ENCODE peak calls at places on chromosomes 16 and 17, in seven cellular contexts. One of them, this sample, is unnamed.

GRCh38 chr16:1949507-1949906 is 5.0 kb downstream of the RPL3L start:
- DNase-seq in ELR: no peak
- DNase-seq in germinal center: no peak
- DNase-seq in cardiac fibroblast: no peak
- DNase-seq in Peyer's patch: no peak
- DNase-seq in naive thymus-derived CD4-positive, alpha-beta T cell: no peak
- DNase-seq in naive thymus-derived CD8-positive, alpha-beta T cell: no peak
- DNase-seq in this sample: no peak

GRCh38 chr17:28327031-28327607 is 8.1 kb downstream of the TMEM97 start:
- DNase-seq in ELR: peak
- DNase-seq in germinal center: no peak
- DNase-seq in cardiac fibroblast: no peak
- DNase-seq in Peyer's patch: peak
- DNase-seq in naive thymus-derived CD4-positive, alpha-beta T cell: no peak
- DNase-seq in naive thymus-derived CD8-positive, alpha-beta T cell: no peak
- DNase-seq in this sample: no peak

GRCh38 chr16:11224096-11224893 is 31.7 kb downstream of the SOCS1 start:
- DNase-seq in ELR: no peak
- DNase-seq in germinal center: peak
- DNase-seq in cardiac fibroblast: no peak
- DNase-seq in Peyer's patch: peak
- DNase-seq in naive thymus-derived CD4-positive, alpha-beta T cell: peak
- DNase-seq in naive thymus-derived CD8-positive, alpha-beta T cell: peak
- DNase-seq in this sample: peak

GRCh38 chr17:10224592-10225195 is 26.3 kb upstream of the GAS7 start:
- DNase-seq in ELR: no peak
- DNase-seq in germinal center: no peak
- DNase-seq in cardiac fibroblast: no peak
- DNase-seq in Peyer's patch: no peak
- DNase-seq in naive thymus-derived CD4-positive, alpha-beta T cell: no peak
- DNase-seq in naive thymus-derived CD8-positive, alpha-beta T cell: no peak
- DNase-seq in this sample: no peak

GRCh38 chr17:49515196-49515770 is 20.2 kb downstream of the NGFR start:
- DNase-seq in ELR: peak
- DNase-seq in germinal center: no peak
- DNase-seq in cardiac fibroblast: peak
- DNase-seq in Peyer's patch: peak
- DNase-seq in naive thymus-derived CD4-positive, alpha-beta T cell: no peak
- DNase-seq in naive thymus-derived CD8-positive, alpha-beta T cell: no peak
- DNase-seq in this sample: no peak

GRCh38 chr17:14793237-14793636 is 471.9 kb downstream of the PMP22 start:
- DNase-seq in ELR: peak
- DNase-seq in germinal center: no peak
- DNase-seq in cardiac fibroblast: peak
- DNase-seq in Peyer's patch: no peak
- DNase-seq in naive thymus-derived CD4-positive, alpha-beta T cell: no peak
- DNase-seq in naive thymus-derived CD8-positive, alpha-beta T cell: no peak
- DNase-seq in this sample: no peak

GRCh38 chr16:22321340-22322001 is 24.3 kb downstream of the POLR3E start:
- DNase-seq in ELR: peak
- DNase-seq in germinal center: peak
- DNase-seq in cardiac fibroblast: peak
- DNase-seq in Peyer's patch: peak
- DNase-seq in naive thymus-derived CD4-positive, alpha-beta T cell: peak
- DNase-seq in naive thymus-derived CD8-positive, alpha-beta T cell: peak
- DNase-seq in this sample: peak

GRCh38 chr17:3557768-3558583 is at the start of gene TRPV3:
- DNase-seq in ELR: peak
- DNase-seq in germinal center: peak
- DNase-seq in cardiac fibroblast: no peak
- DNase-seq in Peyer's patch: peak
- DNase-seq in naive thymus-derived CD4-positive, alpha-beta T cell: no peak
- DNase-seq in naive thymus-derived CD8-positive, alpha-beta T cell: no peak
- DNase-seq in this sample: peak

GRCh38 chr16:80337786-80338185 is 203.0 kb upstream of the DYNLRB2 start:
- DNase-seq in ELR: no peak
- DNase-seq in germinal center: no peak
- DNase-seq in cardiac fibroblast: no peak
- DNase-seq in Peyer's patch: no peak
- DNase-seq in naive thymus-derived CD4-positive, alpha-beta T cell: no peak
- DNase-seq in naive thymus-derived CD8-positive, alpha-beta T cell: no peak
- DNase-seq in this sample: no peak

GRCh38 chr17:80382956-80383355 is 32.0 kb upstream of the ENDOV start:
- DNase-seq in ELR: no peak
- DNase-seq in germinal center: no peak
- DNase-seq in cardiac fibroblast: no peak
- DNase-seq in Peyer's patch: peak
- DNase-seq in naive thymus-derived CD4-positive, alpha-beta T cell: no peak
- DNase-seq in naive thymus-derived CD8-positive, alpha-beta T cell: no peak
- DNase-seq in this sample: no peak

GRCh38 chr16:69217433-69217832 is 30.5 kb downstream of the SNTB2 start:
- DNase-seq in ELR: peak
- DNase-seq in germinal center: no peak
- DNase-seq in cardiac fibroblast: peak
- DNase-seq in Peyer's patch: no peak
- DNase-seq in naive thymus-derived CD4-positive, alpha-beta T cell: no peak
- DNase-seq in naive thymus-derived CD8-positive, alpha-beta T cell: no peak
- DNase-seq in this sample: no peak

GRCh38 chr16:34802396-34802795 is 1343.0 kb downstream of the TP53TG3F start:
- DNase-seq in ELR: no peak
- DNase-seq in germinal center: no peak
- DNase-seq in cardiac fibroblast: no peak
- DNase-seq in Peyer's patch: no peak
- DNase-seq in naive thymus-derived CD4-positive, alpha-beta T cell: no peak
- DNase-seq in naive thymus-derived CD8-positive, alpha-beta T cell: no peak
- DNase-seq in this sample: no peak

GRCh38 chr17:82299452-82299851 is 18.0 kb downstream of the CD7 start:
- DNase-seq in ELR: no peak
- DNase-seq in germinal center: no peak
- DNase-seq in cardiac fibroblast: no peak
- DNase-seq in Peyer's patch: no peak
- DNase-seq in naive thymus-derived CD4-positive, alpha-beta T cell: peak
- DNase-seq in naive thymus-derived CD8-positive, alpha-beta T cell: no peak
- DNase-seq in this sample: peak

GRCh38 chr17:67276075-67276474 is 31.1 kb upstream of the HELZ start:
- DNase-seq in ELR: no peak
- DNase-seq in germinal center: no peak
- DNase-seq in cardiac fibroblast: no peak
- DNase-seq in Peyer's patch: no peak
- DNase-seq in naive thymus-derived CD4-positive, alpha-beta T cell: no peak
- DNase-seq in naive thymus-derived CD8-positive, alpha-beta T cell: no peak
- DNase-seq in this sample: no peak

GRCh38 chr16:117381-118365 is 20.8 kb downstream of the NPRL3 start:
- DNase-seq in ELR: peak
- DNase-seq in germinal center: peak
- DNase-seq in cardiac fibroblast: peak
- DNase-seq in Peyer's patch: peak
- DNase-seq in naive thymus-derived CD4-positive, alpha-beta T cell: peak
- DNase-seq in naive thymus-derived CD8-positive, alpha-beta T cell: peak
- DNase-seq in this sample: peak

GRCh38 chr17:57609125-57609877 is 135.8 kb downstream of the CCDC182 start:
- DNase-seq in ELR: no peak
- DNase-seq in germinal center: no peak
- DNase-seq in cardiac fibroblast: no peak
- DNase-seq in Peyer's patch: no peak
- DNase-seq in naive thymus-derived CD4-positive, alpha-beta T cell: no peak
- DNase-seq in naive thymus-derived CD8-positive, alpha-beta T cell: no peak
- DNase-seq in this sample: no peak

GRCh38 chr16:48335961-48336360 is 49.3 kb downstream of the SIAH1 start:
- DNase-seq in ELR: peak
- DNase-seq in germinal center: no peak
- DNase-seq in cardiac fibroblast: peak
- DNase-seq in Peyer's patch: no peak
- DNase-seq in naive thymus-derived CD4-positive, alpha-beta T cell: no peak
- DNase-seq in naive thymus-derived CD8-positive, alpha-beta T cell: no peak
- DNase-seq in this sample: no peak

GRCh38 chr16:53509906-53510703 is 7.1 kb upstream of the AKTIP start:
- DNase-seq in ELR: peak
- DNase-seq in germinal center: peak
- DNase-seq in cardiac fibroblast: peak
- DNase-seq in Peyer's patch: peak
- DNase-seq in naive thymus-derived CD4-positive, alpha-beta T cell: peak
- DNase-seq in naive thymus-derived CD8-positive, alpha-beta T cell: peak
- DNase-seq in this sample: peak

GRCh38 chr17:3894927-3895343 is 2.1 kb upstream of the CAMKK1 start:
- DNase-seq in ELR: peak
- DNase-seq in germinal center: no peak
- DNase-seq in cardiac fibroblast: peak
- DNase-seq in Peyer's patch: no peak
- DNase-seq in naive thymus-derived CD4-positive, alpha-beta T cell: no peak
- DNase-seq in naive thymus-derived CD8-positive, alpha-beta T cell: no peak
- DNase-seq in this sample: no peak

GRCh38 chr16:84593825-84594724 is 23.8 kb downstream of the COTL1 start:
- DNase-seq in ELR: no peak
- DNase-seq in germinal center: peak
- DNase-seq in cardiac fibroblast: no peak
- DNase-seq in Peyer's patch: peak
- DNase-seq in naive thymus-derived CD4-positive, alpha-beta T cell: peak
- DNase-seq in naive thymus-derived CD8-positive, alpha-beta T cell: peak
- DNase-seq in this sample: peak

GRCh38 chr17:64994281-64994680 is 62.3 kb downstream of the GNA13 start:
- DNase-seq in ELR: no peak
- DNase-seq in germinal center: no peak
- DNase-seq in cardiac fibroblast: no peak
- DNase-seq in Peyer's patch: no peak
- DNase-seq in naive thymus-derived CD4-positive, alpha-beta T cell: no peak
- DNase-seq in naive thymus-derived CD8-positive, alpha-beta T cell: no peak
- DNase-seq in this sample: no peak

GRCh38 chr16:4687946-4688673 is 5.3 kb upstream of the NUDT16L1 start:
- DNase-seq in ELR: no peak
- DNase-seq in germinal center: no peak
- DNase-seq in cardiac fibroblast: no peak
- DNase-seq in Peyer's patch: no peak
- DNase-seq in naive thymus-derived CD4-positive, alpha-beta T cell: no peak
- DNase-seq in naive thymus-derived CD8-positive, alpha-beta T cell: no peak
- DNase-seq in this sample: no peak

GRCh38 chr16:4266372-4266771 is 6.5 kb downstream of the TFAP4 start:
- DNase-seq in ELR: no peak
- DNase-seq in germinal center: no peak
- DNase-seq in cardiac fibroblast: peak
- DNase-seq in Peyer's patch: no peak
- DNase-seq in naive thymus-derived CD4-positive, alpha-beta T cell: no peak
- DNase-seq in naive thymus-derived CD8-positive, alpha-beta T cell: no peak
- DNase-seq in this sample: no peak

GRCh38 chr17:41453069-41453468 is 12.3 kb upstream of the KRT38 start:
- DNase-seq in ELR: no peak
- DNase-seq in germinal center: no peak
- DNase-seq in cardiac fibroblast: no peak
- DNase-seq in Peyer's patch: no peak
- DNase-seq in naive thymus-derived CD4-positive, alpha-beta T cell: no peak
- DNase-seq in naive thymus-derived CD8-positive, alpha-beta T cell: no peak
- DNase-seq in this sample: no peak

GRCh38 chr17:5553479-5553878 is 30.8 kb downstream of the NLRP1 start:
- DNase-seq in ELR: no peak
- DNase-seq in germinal center: no peak
- DNase-seq in cardiac fibroblast: no peak
- DNase-seq in Peyer's patch: no peak
- DNase-seq in naive thymus-derived CD4-positive, alpha-beta T cell: no peak
- DNase-seq in naive thymus-derived CD8-positive, alpha-beta T cell: no peak
- DNase-seq in this sample: no peak

GRCh38 chr17:38906429-38907172 is 18.8 kb upstream of the LASP1NB start:
- DNase-seq in ELR: peak
- DNase-seq in germinal center: no peak
- DNase-seq in cardiac fibroblast: peak
- DNase-seq in Peyer's patch: no peak
- DNase-seq in naive thymus-derived CD4-positive, alpha-beta T cell: no peak
- DNase-seq in naive thymus-derived CD8-positive, alpha-beta T cell: no peak
- DNase-seq in this sample: no peak

GRCh38 chr17:75876190-75876937 is 2.0 kb downstream of the TRIM47 start:
- DNase-seq in ELR: no peak
- DNase-seq in germinal center: peak
- DNase-seq in cardiac fibroblast: no peak
- DNase-seq in Peyer's patch: peak
- DNase-seq in naive thymus-derived CD4-positive, alpha-beta T cell: peak
- DNase-seq in naive thymus-derived CD8-positive, alpha-beta T cell: peak
- DNase-seq in this sample: peak

GRCh38 chr16:47731252-47731651 is 270.1 kb downstream of the PHKB start:
- DNase-seq in ELR: peak
- DNase-seq in germinal center: no peak
- DNase-seq in cardiac fibroblast: peak
- DNase-seq in Peyer's patch: no peak
- DNase-seq in naive thymus-derived CD4-positive, alpha-beta T cell: no peak
- DNase-seq in naive thymus-derived CD8-positive, alpha-beta T cell: no peak
- DNase-seq in this sample: no peak

GRCh38 chr16:53816211-53816610 is 112.3 kb downstream of the FTO start:
- DNase-seq in ELR: peak
- DNase-seq in germinal center: no peak
- DNase-seq in cardiac fibroblast: peak
- DNase-seq in Peyer's patch: no peak
- DNase-seq in naive thymus-derived CD4-positive, alpha-beta T cell: no peak
- DNase-seq in naive thymus-derived CD8-positive, alpha-beta T cell: no peak
- DNase-seq in this sample: no peak

GRCh38 chr17:58144801-58145200 is 3.4 kb upstream of the OR4D1 start:
- DNase-seq in ELR: no peak
- DNase-seq in germinal center: no peak
- DNase-seq in cardiac fibroblast: no peak
- DNase-seq in Peyer's patch: no peak
- DNase-seq in naive thymus-derived CD4-positive, alpha-beta T cell: no peak
- DNase-seq in naive thymus-derived CD8-positive, alpha-beta T cell: no peak
- DNase-seq in this sample: no peak

GRCh38 chr16:5025171-5025632 is 8.5 kb downstream of the NAGPA start:
- DNase-seq in ELR: peak
- DNase-seq in germinal center: no peak
- DNase-seq in cardiac fibroblast: peak
- DNase-seq in Peyer's patch: no peak
- DNase-seq in naive thymus-derived CD4-positive, alpha-beta T cell: no peak
- DNase-seq in naive thymus-derived CD8-positive, alpha-beta T cell: no peak
- DNase-seq in this sample: no peak

GRCh38 chr17:10073026-10073425 is 125.4 kb downstream of the GAS7 start:
- DNase-seq in ELR: no peak
- DNase-seq in germinal center: no peak
- DNase-seq in cardiac fibroblast: no peak
- DNase-seq in Peyer's patch: no peak
- DNase-seq in naive thymus-derived CD4-positive, alpha-beta T cell: no peak
- DNase-seq in naive thymus-derived CD8-positive, alpha-beta T cell: no peak
- DNase-seq in this sample: no peak

GRCh38 chr17:61250335-61250890 is 149.2 kb upstream of the TBX2 start:
- DNase-seq in ELR: peak
- DNase-seq in germinal center: no peak
- DNase-seq in cardiac fibroblast: peak
- DNase-seq in Peyer's patch: no peak
- DNase-seq in naive thymus-derived CD4-positive, alpha-beta T cell: no peak
- DNase-seq in naive thymus-derived CD8-positive, alpha-beta T cell: no peak
- DNase-seq in this sample: no peak

GRCh38 chr17:1095093-1095852 is 84.5 kb downstream of the ABR start:
- DNase-seq in ELR: no peak
- DNase-seq in germinal center: no peak
- DNase-seq in cardiac fibroblast: no peak
- DNase-seq in Peyer's patch: no peak
- DNase-seq in naive thymus-derived CD4-positive, alpha-beta T cell: no peak
- DNase-seq in naive thymus-derived CD8-positive, alpha-beta T cell: no peak
- DNase-seq in this sample: no peak

GRCh38 chr16:55913717-55914116 is 38.5 kb upstream of the CES5A start:
- DNase-seq in ELR: no peak
- DNase-seq in germinal center: no peak
- DNase-seq in cardiac fibroblast: no peak
- DNase-seq in Peyer's patch: no peak
- DNase-seq in naive thymus-derived CD4-positive, alpha-beta T cell: no peak
- DNase-seq in naive thymus-derived CD8-positive, alpha-beta T cell: no peak
- DNase-seq in this sample: no peak

GRCh38 chr17:17467021-17467420 is 9.8 kb upstream of the MED9 start:
- DNase-seq in ELR: no peak
- DNase-seq in germinal center: no peak
- DNase-seq in cardiac fibroblast: no peak
- DNase-seq in Peyer's patch: no peak
- DNase-seq in naive thymus-derived CD4-positive, alpha-beta T cell: no peak
- DNase-seq in naive thymus-derived CD8-positive, alpha-beta T cell: no peak
- DNase-seq in this sample: no peak

GRCh38 chr16:1709356-1709755 is 3.4 kb downstream of the MAPK8IP3 start:
- DNase-seq in ELR: no peak
- DNase-seq in germinal center: no peak
- DNase-seq in cardiac fibroblast: no peak
- DNase-seq in Peyer's patch: no peak
- DNase-seq in naive thymus-derived CD4-positive, alpha-beta T cell: no peak
- DNase-seq in naive thymus-derived CD8-positive, alpha-beta T cell: no peak
- DNase-seq in this sample: no peak

GRCh38 chr17:50356892-50357510 is 11.1 kb downstream of the XYLT2 start:
- DNase-seq in ELR: no peak
- DNase-seq in germinal center: no peak
- DNase-seq in cardiac fibroblast: no peak
- DNase-seq in Peyer's patch: no peak
- DNase-seq in naive thymus-derived CD4-positive, alpha-beta T cell: no peak
- DNase-seq in naive thymus-derived CD8-positive, alpha-beta T cell: no peak
- DNase-seq in this sample: no peak